ENCODE peak calls at places on chromosomes 6 and 20, in eight cellular contexts. S is dorsolateral prefrontal cortex, C is astrocyte, D is small intestine, X is mammary epithelial cell, P is mesendoderm, Z is GM23248, F is K562. N is an unnamed sample.

GRCh38 chr6:8432614-8433013 is 2.7 kb downstream of the SLC35B3 start:
- DNase-seq in S (no peak), C (peak), D (no peak), X (no peak), P (no peak), Z (peak), F (no peak), N (no peak)

GRCh38 chr20:47432251-47433210 is 69.2 kb upstream of the NCOA3 start:
- DNase-seq in S (no peak), C (peak), D (no peak), X (peak), P (no peak), Z (peak), F (no peak), N (peak)

GRCh38 chr6:3418521-3419060 is 38.3 kb downstream of the SLC22A23 start:
- DNase-seq in S (no peak), C (no peak), D (peak), X (no peak), P (no peak), Z (peak), F (no peak), N (no peak)

GRCh38 chr20:15297059-15297875 is 959.9 kb upstream of the FLRT3 start:
- DNase-seq in S (no peak), C (no peak), D (no peak), X (peak), P (no peak), Z (no peak), F (no peak), N (no peak)

GRCh38 chr6:77092971-77093370 is 370.3 kb downstream of the HTR1B start:
- DNase-seq in S (no peak), C (peak), D (no peak), X (no peak), P (no peak), Z (peak), F (no peak), N (peak)

GRCh38 chr6:22133352-22133751 is 163.5 kb downstream of the PRL start:
- DNase-seq in S (no peak), C (peak), D (no peak), X (no peak), P (no peak), Z (no peak), F (no peak), N (no peak)

GRCh38 chr6:143027058-143027457 is 33.6 kb upstream of the AIG1 start:
- DNase-seq in S (no peak), C (no peak), D (peak), X (no peak), P (peak), Z (peak), F (no peak), N (peak)

GRCh38 chr6:18039481-18039880 is 52.0 kb upstream of the KIF13A start:
- DNase-seq in S (no peak), C (peak), D (no peak), X (no peak), P (no peak), Z (no peak), F (no peak), N (no peak)

GRCh38 chr6:113847435-113847834 is 9.7 kb upstream of the MARCKS start:
- DNase-seq in S (no peak), C (peak), D (no peak), X (no peak), P (no peak), Z (peak), F (no peak), N (peak)

GRCh38 chr20:44187763-44188709 is 1.0 kb upstream of the JPH2 start:
- DNase-seq in S (no peak), C (no peak), D (no peak), X (peak), P (no peak), Z (peak), F (no peak), N (no peak)

GRCh38 chr20:2986466-2986865 is 57.0 kb upstream of the GNRH2 start:
- DNase-seq in S (no peak), C (no peak), D (no peak), X (peak), P (no peak), Z (peak), F (no peak), N (no peak)

DNA sequence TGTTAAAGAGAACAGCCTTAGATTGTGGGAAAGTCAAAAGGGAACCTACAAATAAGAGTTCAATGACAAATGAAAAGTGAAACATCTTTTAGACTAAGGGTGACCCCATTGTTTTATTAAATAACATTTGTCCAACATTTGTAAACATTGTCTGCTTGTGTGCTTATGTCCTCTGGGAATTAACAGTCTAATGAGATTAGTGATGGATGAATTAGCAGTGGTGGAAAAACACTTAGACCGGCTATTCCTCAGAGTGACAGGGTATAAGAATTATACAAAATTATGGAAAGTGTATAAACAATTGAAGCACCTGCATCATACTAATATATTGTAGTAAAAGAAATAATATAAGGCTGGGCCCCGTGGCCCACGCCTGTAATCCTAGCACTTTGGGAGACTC is 29.3 kb upstream of the HFE start:
- DNase-seq in S (no peak), C (no peak), D (no peak), X (no peak), P (no peak), Z (no peak), F (no peak), N (no peak)
- H3K27ac ChIP-seq in S (no peak), C (no peak), D (no peak), X (no peak), P (no peak), Z (no peak), F (peak), N (no peak)

DNA sequence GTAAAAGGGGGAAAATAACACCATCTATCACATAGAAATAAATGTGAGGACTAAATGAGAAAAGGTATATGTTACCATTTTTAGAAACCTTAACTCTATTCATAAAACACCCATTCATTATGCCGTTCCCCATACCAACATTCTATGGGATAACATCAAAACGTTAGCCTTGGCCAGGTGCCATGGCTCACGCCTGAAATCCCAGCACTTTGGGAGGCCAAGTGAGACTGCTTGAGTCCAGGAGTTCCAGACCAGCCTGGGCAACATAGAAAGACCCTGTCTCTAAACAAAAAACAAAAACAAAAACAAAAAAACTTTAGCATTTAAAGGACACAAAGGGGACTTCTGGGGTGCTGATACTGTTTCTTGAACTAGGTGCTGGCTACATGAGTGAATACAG is 1.3 kb downstream of the PIGU start:
- DNase-seq in S (no peak), C (no peak), D (no peak), X (no peak), P (no peak), Z (no peak), F (no peak), N (no peak)
- H3K4me3 ChIP-seq in S (no peak), C (no peak), D (no peak), X (no peak), P (no peak), Z (peak), F (no peak), N (no peak)

GRCh38 chr6:44672838-44673237 is 285.3 kb downstream of the CDC5L start:
- DNase-seq in S (no peak), C (no peak), D (no peak), X (peak), P (peak), Z (no peak), F (no peak), N (no peak)

GRCh38 chr6:44670146-44670545 is 282.6 kb downstream of the CDC5L start:
- DNase-seq in S (no peak), C (no peak), D (no peak), X (no peak), P (no peak), Z (no peak), F (no peak), N (no peak)

GRCh38 chr6:44671333-44671732 is 283.8 kb downstream of the CDC5L start:
- DNase-seq in S (no peak), C (no peak), D (no peak), X (no peak), P (no peak), Z (no peak), F (no peak), N (no peak)

GRCh38 chr6:44674226-44675155 is 287.0 kb downstream of the CDC5L start:
- DNase-seq in S (no peak), C (no peak), D (no peak), X (peak), P (no peak), Z (no peak), F (no peak), N (no peak)

GRCh38 chr6:44672086-44672485 is 284.6 kb downstream of the CDC5L start:
- DNase-seq in S (no peak), C (no peak), D (no peak), X (no peak), P (no peak), Z (no peak), F (no peak), N (no peak)
- H3K27ac ChIP-seq in S (no peak), C (no peak), D (no peak), X (no peak), P (no peak), Z (no peak), F (no peak), N (no peak)

DNA sequence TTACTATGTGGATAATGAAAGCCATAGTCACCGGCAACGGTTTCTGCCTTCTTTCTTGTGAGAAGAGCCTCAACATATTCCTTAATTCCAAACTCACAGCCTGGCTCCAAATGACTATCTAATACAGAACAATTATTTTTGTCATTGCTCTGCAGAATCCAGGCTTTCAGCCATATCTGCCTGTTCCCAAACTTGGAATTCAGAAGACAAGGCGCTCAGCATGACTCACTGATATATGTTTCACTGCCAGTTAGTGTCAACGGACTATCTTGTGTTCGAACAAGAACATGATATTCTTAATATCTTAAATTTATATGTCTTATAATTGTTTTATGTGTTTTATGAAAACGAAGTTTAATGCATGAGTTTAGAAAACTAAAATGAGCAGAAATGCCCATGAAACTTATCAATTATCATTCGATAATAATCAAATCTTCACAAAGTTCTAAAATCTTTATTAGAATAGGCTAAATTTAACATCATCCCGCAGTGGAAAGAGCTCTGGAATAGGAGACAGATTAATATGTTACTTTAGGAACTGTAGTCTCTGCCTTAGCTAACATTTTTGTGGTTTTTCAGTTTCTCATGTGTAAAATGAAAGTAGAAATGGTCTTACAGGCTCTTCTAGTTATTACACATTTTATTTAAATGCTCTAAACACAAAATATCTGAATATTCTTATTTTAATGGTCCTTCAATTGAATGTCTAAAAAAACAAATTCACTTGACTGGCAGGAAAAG is 669.3 kb upstream of the GJE1 start:
- DNase-seq in S (no peak), C (peak), D (no peak), X (no peak), P (no peak), Z (peak), F (no peak), N (peak)
- H3K4me3 ChIP-seq in S (no peak), C (no peak), D (no peak), X (peak), P (no peak), Z (peak), F (no peak), N (no peak)

DNA sequence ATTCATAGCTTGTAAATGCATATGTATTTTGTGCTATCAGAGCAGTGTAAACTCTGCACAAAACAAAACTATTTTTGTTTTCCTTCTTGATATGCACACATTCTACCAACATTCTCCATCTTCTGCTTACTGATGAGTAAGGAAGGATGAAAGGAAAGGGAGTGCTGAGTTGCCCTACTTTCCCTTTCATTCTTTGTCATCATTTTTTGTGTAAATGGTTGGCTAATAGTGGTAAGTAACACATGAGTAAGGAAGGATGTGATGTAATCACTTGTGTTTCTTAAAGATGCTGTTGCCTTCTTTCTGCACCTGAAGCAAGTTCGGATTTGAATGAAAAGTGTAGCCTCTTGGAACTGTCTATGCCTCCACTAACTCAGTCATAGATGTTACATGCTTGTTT is 4.6 kb upstream of the REV3L start:
- DNase-seq in S (no peak), C (peak), D (peak), X (peak), P (no peak), Z (peak), F (no peak), N (peak)
- H3K27ac ChIP-seq in S (peak), C (no peak), D (peak), X (no peak), P (no peak), Z (peak), F (no peak), N (no peak)

DNA sequence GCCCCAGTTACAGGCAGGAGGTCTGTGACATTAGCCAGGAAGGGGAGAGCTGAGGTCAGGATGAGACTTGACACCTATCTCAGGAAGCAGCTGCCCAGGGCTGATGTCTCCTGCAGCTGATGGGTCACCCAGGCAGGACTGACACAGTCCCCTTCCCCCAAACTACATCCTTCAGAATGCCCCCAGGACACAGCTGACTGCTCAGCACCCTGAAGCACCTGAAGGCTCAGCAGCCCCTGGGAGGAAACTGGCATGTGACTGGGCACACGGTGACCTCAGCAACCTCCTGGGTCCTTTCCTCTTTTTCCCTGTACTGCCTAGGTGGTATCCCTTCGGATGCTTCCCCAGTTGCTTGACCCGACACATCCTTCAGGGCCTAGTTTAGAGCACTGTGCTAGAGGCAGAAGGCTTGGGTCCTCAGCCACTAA is 1.9 kb downstream of the SDC4 start:
- DNase-seq in S (no peak), C (no peak), D (no peak), X (peak), P (no peak), Z (no peak), F (no peak), N (no peak)
- H3K4me3 ChIP-seq in S (peak), C (peak), D (peak), X (peak), P (no peak), Z (peak), F (no peak), N (peak)

GRCh38 chr20:32110727-32111126 is 1.2 kb downstream of the TM9SF4 start:
- DNase-seq in S (no peak), C (no peak), D (no peak), X (no peak), P (no peak), Z (no peak), F (no peak), N (no peak)
- H3K27ac ChIP-seq in S (no peak), C (no peak), D (peak), X (peak), P (no peak), Z (no peak), F (no peak), N (no peak)

GRCh38 chr20:5003626-5004025 is 2.3 kb upstream of the SLC23A2 start:
- DNase-seq in S (no peak), C (no peak), D (no peak), X (no peak), P (no peak), Z (no peak), F (no peak), N (no peak)

GRCh38 chr20:5013682-5014447 is 12.6 kb upstream of the SLC23A2 start:
- DNase-seq in S (no peak), C (no peak), D (no peak), X (no peak), P (no peak), Z (no peak), F (no peak), N (no peak)

GRCh38 chr20:5008743-5009142 is 7.4 kb upstream of the SLC23A2 start:
- DNase-seq in S (no peak), C (no peak), D (no peak), X (peak), P (no peak), Z (peak), F (no peak), N (no peak)
- H3K4me3 ChIP-seq in S (no peak), C (no peak), D (no peak), X (no peak), P (no peak), Z (no peak), F (no peak), N (no peak)

N was measured in brain microvascular endothelial cell.